ENCODE peak calls at places on chromosomes 7 and 10, in nine cellular contexts. One of them, this sample, is unnamed.

GRCh38 chr7:2354173-2355078 is at the start of gene EIF3B:
- DNase-seq in tibial nerve: peak
- DNase-seq in fibroblast of lung: peak
- DNase-seq in psoas muscle: peak
- DNase-seq in cardiac fibroblast: peak
- DNase-seq in brain microvascular endothelial cell: peak
- DNase-seq in NB4: peak
- DNase-seq in Caco-2: peak
- DNase-seq in CD8-positive, alpha-beta T cell: peak
- DNase-seq in this sample: peak

GRCh38 chr7:99855236-99855635 is 21.6 kb downstream of the OR2AE1 start:
- DNase-seq in Caco-2: no peak
- DNase-seq in CD8-positive, alpha-beta T cell: no peak
- DNase-seq in cardiac fibroblast: no peak
- DNase-seq in brain microvascular endothelial cell: no peak
- DNase-seq in tibial nerve: no peak
- DNase-seq in NB4: no peak
- DNase-seq in psoas muscle: no peak
- DNase-seq in fibroblast of lung: no peak
- DNase-seq in this sample: no peak

GRCh38 chr7:111658546-111658945 is 96.3 kb upstream of the IMMP2L start:
- DNase-seq in Caco-2: no peak
- DNase-seq in fibroblast of lung: no peak
- DNase-seq in psoas muscle: no peak
- DNase-seq in brain microvascular endothelial cell: no peak
- DNase-seq in cardiac fibroblast: no peak
- DNase-seq in NB4: no peak
- DNase-seq in CD8-positive, alpha-beta T cell: no peak
- DNase-seq in tibial nerve: no peak
- DNase-seq in this sample: no peak

GRCh38 chr10:51542863-51543262 is 156.5 kb downstream of the CSTF2T start:
- DNase-seq in Caco-2: no peak
- DNase-seq in cardiac fibroblast: no peak
- DNase-seq in brain microvascular endothelial cell: no peak
- DNase-seq in CD8-positive, alpha-beta T cell: no peak
- DNase-seq in fibroblast of lung: no peak
- DNase-seq in psoas muscle: no peak
- DNase-seq in tibial nerve: no peak
- DNase-seq in NB4: no peak
- DNase-seq in this sample: no peak

GRCh38 chr7:55207423-55207822 is 157.7 kb upstream of the LANCL2 start:
- DNase-seq in tibial nerve: no peak
- DNase-seq in Caco-2: no peak
- DNase-seq in psoas muscle: no peak
- DNase-seq in fibroblast of lung: no peak
- DNase-seq in brain microvascular endothelial cell: no peak
- DNase-seq in cardiac fibroblast: no peak
- DNase-seq in CD8-positive, alpha-beta T cell: no peak
- DNase-seq in NB4: no peak
- DNase-seq in this sample: no peak

GRCh38 chr7:105224884-105225651 is 163.7 kb downstream of the SRPK2 start:
- DNase-seq in NB4: peak
- DNase-seq in cardiac fibroblast: peak
- DNase-seq in Caco-2: no peak
- DNase-seq in CD8-positive, alpha-beta T cell: no peak
- DNase-seq in fibroblast of lung: peak
- DNase-seq in psoas muscle: no peak
- DNase-seq in brain microvascular endothelial cell: peak
- DNase-seq in tibial nerve: no peak
- DNase-seq in this sample: no peak

GRCh38 chr7:141551773-141552162 is 558 bp downstream of the AGK start:
- DNase-seq in cardiac fibroblast: no peak
- DNase-seq in brain microvascular endothelial cell: no peak
- DNase-seq in NB4: no peak
- DNase-seq in tibial nerve: no peak
- DNase-seq in CD8-positive, alpha-beta T cell: no peak
- DNase-seq in fibroblast of lung: peak
- DNase-seq in psoas muscle: no peak
- DNase-seq in Caco-2: no peak
- DNase-seq in this sample: no peak

GRCh38 chr10:101485681-101486554 is 102.1 kb downstream of the POLL start:
- DNase-seq in CD8-positive, alpha-beta T cell: no peak
- DNase-seq in cardiac fibroblast: peak
- DNase-seq in tibial nerve: no peak
- DNase-seq in psoas muscle: no peak
- DNase-seq in fibroblast of lung: no peak
- DNase-seq in NB4: peak
- DNase-seq in brain microvascular endothelial cell: no peak
- DNase-seq in Caco-2: no peak
- DNase-seq in this sample: no peak

GRCh38 chr7:362416-363096 is 72.6 kb downstream of the FOXL3 start:
- DNase-seq in Caco-2: no peak
- DNase-seq in cardiac fibroblast: peak
- DNase-seq in psoas muscle: peak
- DNase-seq in brain microvascular endothelial cell: no peak
- DNase-seq in NB4: peak
- DNase-seq in tibial nerve: no peak
- DNase-seq in CD8-positive, alpha-beta T cell: peak
- DNase-seq in fibroblast of lung: no peak
- DNase-seq in this sample: no peak

GRCh38 chr7:66507764-66508296 is 120.9 kb upstream of the KCTD7 start:
- DNase-seq in psoas muscle: no peak
- DNase-seq in NB4: no peak
- DNase-seq in fibroblast of lung: no peak
- DNase-seq in cardiac fibroblast: no peak
- DNase-seq in tibial nerve: no peak
- DNase-seq in Caco-2: no peak
- DNase-seq in CD8-positive, alpha-beta T cell: no peak
- DNase-seq in brain microvascular endothelial cell: no peak
- DNase-seq in this sample: no peak

DNA sequence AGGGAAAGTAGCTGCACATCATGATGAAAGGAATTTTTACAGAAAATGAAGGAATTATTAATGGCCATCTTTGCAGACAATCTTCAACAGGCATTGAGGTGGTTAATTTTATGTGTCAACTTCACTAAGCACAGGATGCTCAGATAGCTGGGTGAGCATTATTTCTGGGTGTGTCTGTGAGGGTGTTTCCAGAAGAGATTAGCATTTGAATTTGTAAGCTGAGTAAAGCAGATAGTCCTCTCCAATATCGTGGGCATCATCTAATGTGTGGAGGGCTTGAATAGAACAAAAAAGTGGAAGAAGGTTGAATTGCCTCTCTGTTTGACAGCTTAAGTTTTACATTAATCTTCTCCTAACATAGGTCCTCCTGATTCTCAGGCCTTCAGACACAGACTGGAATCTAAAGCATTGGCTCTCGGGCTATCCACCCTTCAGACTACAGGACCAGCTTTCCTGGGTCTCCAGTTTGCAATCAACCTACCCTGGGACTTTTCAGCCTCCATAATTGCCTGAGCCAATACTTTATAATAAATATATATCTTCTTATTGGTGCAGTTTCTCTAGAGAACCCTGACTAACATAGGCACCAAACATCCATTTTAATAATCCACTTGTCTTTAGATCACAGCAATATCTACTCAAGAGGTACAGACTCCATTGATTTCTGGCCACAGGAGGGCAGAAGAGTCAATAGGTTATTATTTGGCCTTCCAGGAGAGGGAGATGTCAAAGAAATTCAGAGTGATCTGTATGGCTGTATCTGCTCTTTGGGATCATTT is 10.5 kb upstream of the CRPPA start:
- DNase-seq in brain microvascular endothelial cell: no peak
- DNase-seq in fibroblast of lung: no peak
- DNase-seq in Caco-2: peak
- DNase-seq in cardiac fibroblast: no peak
- DNase-seq in NB4: peak
- DNase-seq in CD8-positive, alpha-beta T cell: no peak
- DNase-seq in tibial nerve: no peak
- DNase-seq in psoas muscle: no peak
- DNase-seq in this sample: peak
- TF ChIP-seq CTCF in brain microvascular endothelial cell: peak
- TF ChIP-seq CTCF in fibroblast of lung: peak
- TF ChIP-seq CTCF in Caco-2: peak
- TF ChIP-seq CTCF in cardiac fibroblast: peak
- TF ChIP-seq CTCF in NB4: peak
- TF ChIP-seq CTCF in CD8-positive, alpha-beta T cell: peak
- TF ChIP-seq CTCF in tibial nerve: peak
- TF ChIP-seq CTCF in psoas muscle: peak
- TF ChIP-seq CTCF in this sample: peak

DNA sequence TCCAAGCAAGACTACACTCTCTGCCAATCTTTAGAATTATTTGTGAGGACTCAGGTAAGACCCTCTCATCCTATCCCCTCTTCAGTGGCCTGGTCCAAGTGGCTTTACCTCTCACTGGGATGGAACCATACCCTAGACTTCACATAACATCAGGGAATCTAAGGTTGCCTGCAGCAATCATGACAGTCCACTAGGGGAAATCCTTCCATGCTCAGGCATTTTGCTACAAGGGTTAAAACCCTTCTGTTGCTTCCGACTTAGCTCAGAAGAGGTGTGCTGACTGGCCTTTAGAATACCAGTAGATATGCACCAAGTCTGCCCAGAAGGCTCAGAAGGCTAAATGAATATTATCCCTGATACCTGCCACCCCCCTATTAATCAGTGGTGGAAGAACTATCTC is 24.9 kb upstream of the NPS start:
- DNase-seq in psoas muscle: no peak
- DNase-seq in brain microvascular endothelial cell: no peak
- DNase-seq in CD8-positive, alpha-beta T cell: no peak
- DNase-seq in fibroblast of lung: no peak
- DNase-seq in Caco-2: peak
- DNase-seq in tibial nerve: no peak
- DNase-seq in NB4: no peak
- DNase-seq in cardiac fibroblast: no peak
- DNase-seq in this sample: no peak
- TF ChIP-seq CTCF in psoas muscle: no peak
- TF ChIP-seq CTCF in brain microvascular endothelial cell: peak
- TF ChIP-seq CTCF in CD8-positive, alpha-beta T cell: no peak
- TF ChIP-seq CTCF in fibroblast of lung: no peak
- TF ChIP-seq CTCF in Caco-2: no peak
- TF ChIP-seq CTCF in tibial nerve: no peak
- TF ChIP-seq CTCF in NB4: peak
- TF ChIP-seq CTCF in cardiac fibroblast: no peak
- TF ChIP-seq CTCF in this sample: peak

GRCh38 chr10:43605850-43606322 is 352 bp upstream of the ZNF485 start:
- DNase-seq in CD8-positive, alpha-beta T cell: no peak
- DNase-seq in Caco-2: no peak
- DNase-seq in cardiac fibroblast: no peak
- DNase-seq in NB4: no peak
- DNase-seq in tibial nerve: no peak
- DNase-seq in fibroblast of lung: no peak
- DNase-seq in brain microvascular endothelial cell: no peak
- DNase-seq in psoas muscle: no peak
- DNase-seq in this sample: no peak

GRCh38 chr10:43606323-43607198 is at the start of gene ZNF485:
- DNase-seq in psoas muscle: peak
- DNase-seq in CD8-positive, alpha-beta T cell: peak
- DNase-seq in cardiac fibroblast: peak
- DNase-seq in fibroblast of lung: peak
- DNase-seq in brain microvascular endothelial cell: peak
- DNase-seq in Caco-2: peak
- DNase-seq in tibial nerve: peak
- DNase-seq in NB4: peak
- DNase-seq in this sample: peak

GRCh38 chr10:43607199-43607573 is 948 bp downstream of the ZNF485 start:
- DNase-seq in tibial nerve: no peak
- DNase-seq in Caco-2: no peak
- DNase-seq in CD8-positive, alpha-beta T cell: no peak
- DNase-seq in NB4: no peak
- DNase-seq in psoas muscle: no peak
- DNase-seq in cardiac fibroblast: no peak
- DNase-seq in brain microvascular endothelial cell: no peak
- DNase-seq in fibroblast of lung: no peak
- DNase-seq in this sample: no peak

DNA sequence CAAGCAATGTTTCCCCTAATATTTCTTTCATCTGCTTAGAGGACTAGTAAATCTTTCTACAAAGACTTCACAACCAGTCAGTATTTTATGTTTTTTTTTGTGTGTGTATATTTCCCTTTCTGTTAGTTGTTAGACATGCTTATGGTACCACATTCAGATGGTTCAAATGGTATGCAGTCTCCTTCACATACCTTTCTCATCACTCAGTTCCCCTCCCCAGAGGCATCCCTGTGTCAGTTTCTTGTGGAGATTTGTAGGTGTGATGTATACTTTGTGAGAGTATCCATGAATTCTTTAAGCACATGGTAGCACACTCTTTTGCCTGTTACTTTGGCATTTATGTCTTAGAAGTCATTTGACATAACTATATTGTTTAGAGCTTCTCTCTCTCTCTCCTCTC is 4.4 kb downstream of the ZNF485 start:
- DNase-seq in cardiac fibroblast: no peak
- DNase-seq in brain microvascular endothelial cell: peak
- DNase-seq in psoas muscle: no peak
- DNase-seq in fibroblast of lung: peak
- DNase-seq in Caco-2: no peak
- DNase-seq in tibial nerve: no peak
- DNase-seq in NB4: no peak
- DNase-seq in CD8-positive, alpha-beta T cell: no peak
- DNase-seq in this sample: no peak
- TF ChIP-seq CTCF in cardiac fibroblast: no peak
- TF ChIP-seq CTCF in brain microvascular endothelial cell: no peak
- TF ChIP-seq CTCF in psoas muscle: no peak
- TF ChIP-seq CTCF in fibroblast of lung: no peak
- TF ChIP-seq CTCF in Caco-2: no peak
- TF ChIP-seq CTCF in tibial nerve: no peak
- TF ChIP-seq CTCF in NB4: no peak
- TF ChIP-seq CTCF in CD8-positive, alpha-beta T cell: no peak
- TF ChIP-seq CTCF in this sample: no peak

GRCh38 chr10:12539350-12540164 is 190.2 kb downstream of the CAMK1D start:
- DNase-seq in brain microvascular endothelial cell: no peak
- DNase-seq in psoas muscle: peak
- DNase-seq in CD8-positive, alpha-beta T cell: no peak
- DNase-seq in cardiac fibroblast: no peak
- DNase-seq in tibial nerve: no peak
- DNase-seq in Caco-2: no peak
- DNase-seq in fibroblast of lung: peak
- DNase-seq in NB4: no peak
- DNase-seq in this sample: no peak

GRCh38 chr10:12541446-12542067 is 192.2 kb downstream of the CAMK1D start:
- DNase-seq in psoas muscle: no peak
- DNase-seq in fibroblast of lung: no peak
- DNase-seq in brain microvascular endothelial cell: no peak
- DNase-seq in cardiac fibroblast: no peak
- DNase-seq in tibial nerve: no peak
- DNase-seq in CD8-positive, alpha-beta T cell: no peak
- DNase-seq in Caco-2: no peak
- DNase-seq in NB4: no peak
- DNase-seq in this sample: no peak

GRCh38 chr10:12540341-12540781 is 191.0 kb downstream of the CAMK1D start:
- DNase-seq in tibial nerve: no peak
- DNase-seq in CD8-positive, alpha-beta T cell: no peak
- DNase-seq in Caco-2: no peak
- DNase-seq in fibroblast of lung: peak
- DNase-seq in brain microvascular endothelial cell: peak
- DNase-seq in psoas muscle: no peak
- DNase-seq in NB4: no peak
- DNase-seq in cardiac fibroblast: no peak
- DNase-seq in this sample: no peak

GRCh38 chr10:12535656-12536055 is 186.3 kb downstream of the CAMK1D start:
- DNase-seq in psoas muscle: no peak
- DNase-seq in cardiac fibroblast: no peak
- DNase-seq in CD8-positive, alpha-beta T cell: no peak
- DNase-seq in fibroblast of lung: peak
- DNase-seq in tibial nerve: no peak
- DNase-seq in brain microvascular endothelial cell: peak
- DNase-seq in Caco-2: no peak
- DNase-seq in NB4: peak
- DNase-seq in this sample: no peak

GRCh38 chr10:12538596-12538995 is 189.2 kb downstream of the CAMK1D start:
- DNase-seq in NB4: no peak
- DNase-seq in Caco-2: no peak
- DNase-seq in psoas muscle: peak
- DNase-seq in brain microvascular endothelial cell: no peak
- DNase-seq in CD8-positive, alpha-beta T cell: no peak
- DNase-seq in tibial nerve: no peak
- DNase-seq in fibroblast of lung: no peak
- DNase-seq in cardiac fibroblast: no peak
- DNase-seq in this sample: no peak
- TF ChIP-seq CTCF in NB4: no peak
- TF ChIP-seq CTCF in Caco-2: no peak
- TF ChIP-seq CTCF in psoas muscle: no peak
- TF ChIP-seq CTCF in brain microvascular endothelial cell: no peak
- TF ChIP-seq CTCF in CD8-positive, alpha-beta T cell: no peak
- TF ChIP-seq CTCF in tibial nerve: no peak
- TF ChIP-seq CTCF in fibroblast of lung: no peak
- TF ChIP-seq CTCF in cardiac fibroblast: no peak
- TF ChIP-seq CTCF in this sample: no peak